ENCODE peak calls at places on chromosomes 16 and 17, in seven cellular contexts. I is esophagus squamous epithelium; E is upper lobe of left lung; S is brain microvascular endothelial cell; H is iPS DF 6.9; R is CD8-positive, alpha-beta T cell; K is aorta. Q is an unnamed sample. For H3K27me3, the result is how much of the 10 kb centered on the place peaks cover.

GRCh38 chr16:66474750-66475199 is 47.7 kb downstream of the BEAN1 start:
- DNase-seq in E (no peak), R (peak), I (no peak), K (no peak), H (no peak), S (no peak), Q (no peak)

GRCh38 chr17:76275382-76276068 is 10.4 kb downstream of the UBALD2 start:
- DNase-seq in I (no peak), R (no peak), K (no peak), S (no peak), E (no peak), H (no peak), Q (no peak)

GRCh38 chr16:84782841-84783240 is 36.9 kb upstream of the CRISPLD2 start:
- DNase-seq in R (no peak), S (no peak), K (no peak), I (no peak), E (no peak), H (no peak), Q (no peak)

GRCh38 chr16:74999683-75000480 is 1.1 kb downstream of the ZNRF1 start:
- DNase-seq in R (peak), S (no peak), K (peak), I (no peak), E (peak), H (no peak), Q (peak)

GRCh38 chr17:68089881-68090280 is 54.3 kb downstream of the KPNA2 start:
- DNase-seq in S (peak), I (no peak), E (peak), H (no peak), K (no peak), R (no peak), Q (peak)

GRCh38 chr17:36623281-36623680 is 21.9 kb downstream of the MRM1 start:
- DNase-seq in R (no peak), K (no peak), S (no peak), I (no peak), E (no peak), H (no peak), Q (no peak)

GRCh38 chr17:80982426-80982974 is 9.1 kb upstream of the CHMP6 start:
- DNase-seq in E (no peak), R (no peak), S (no peak), I (no peak), H (no peak), K (no peak), Q (no peak)

GRCh38 chr16:70156207-70156978 is 17.2 kb upstream of the CLEC18C start:
- DNase-seq in K (peak), R (no peak), S (no peak), H (no peak), I (no peak), E (no peak), Q (no peak)

GRCh38 chr16:21300309-21301167 is 22.4 kb upstream of the CRYM start:
- DNase-seq in H (peak), K (peak), S (peak), E (peak), R (no peak), I (peak), Q (peak)

GRCh38 chr17:74547736-74548135 is 1.8 kb upstream of the CD300C start:
- DNase-seq in E (no peak), H (no peak), R (no peak), I (no peak), S (no peak), K (no peak), Q (no peak)

GRCh38 chr17:28846231-28846630 is 3.6 kb upstream of the FAM222B start:
- DNase-seq in S (no peak), K (peak), E (no peak), R (no peak), I (no peak), H (no peak), Q (no peak)

GRCh38 chr17:9002236-9002609 is 19.1 kb upstream of the NTN1 start:
- DNase-seq in I (no peak), S (no peak), K (no peak), H (no peak), R (no peak), E (no peak), Q (no peak)
- H3K27me3 ChIP-seq in I (under half), S (under half), K (under half), H (under half), R (under half), E (under half), Q (under half)

GRCh38 chr17:79224476-79224875 is 149.9 kb downstream of the ENGASE start:
- DNase-seq in H (no peak), S (no peak), I (no peak), R (no peak), E (no peak), K (no peak), Q (no peak)
- H3K4me3 ChIP-seq in H (no peak), S (no peak), I (no peak), R (no peak), E (no peak), K (no peak), Q (no peak)

GRCh38 chr17:34580685-34581445 is 1.5 kb downstream of the TMEM132E start:
- DNase-seq in S (no peak), R (no peak), I (no peak), H (no peak), K (peak), E (no peak), Q (no peak)
- H3K27me3 ChIP-seq in S (half or more), R (under half), I (under half), H (half or more), K (under half), E (half or more), Q (half or more)

DNA sequence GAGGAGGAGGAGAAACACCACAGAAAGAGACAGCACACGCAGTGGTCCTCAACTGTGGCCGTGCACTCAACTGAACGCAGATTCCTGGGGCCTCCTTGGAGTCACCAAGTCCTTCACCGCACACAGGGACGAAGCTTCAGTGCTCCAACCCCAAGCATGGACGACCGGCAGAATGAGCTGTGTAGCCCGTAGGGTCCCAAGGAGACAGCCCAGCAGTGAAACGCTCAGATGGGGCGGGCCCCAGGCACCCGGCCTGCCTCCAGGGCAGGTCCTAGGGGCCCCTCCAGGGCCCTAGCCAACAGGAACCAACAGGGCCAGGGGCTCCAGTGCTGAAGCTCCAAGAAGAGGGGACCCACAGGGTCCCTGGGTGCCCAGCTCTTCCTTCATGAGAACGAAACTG is 13.2 kb downstream of the RAB40B start:
- DNase-seq in K (no peak), H (no peak), R (no peak), S (no peak), E (no peak), I (no peak), Q (no peak)
- H3K4me3 ChIP-seq in K (no peak), H (no peak), R (no peak), S (no peak), E (no peak), I (no peak), Q (no peak)

Q was measured in body of pancreas.